ENCODE peak calls at places on chromosomes 16 and 17, in ten cellular contexts. One of them, this sample, is unnamed.

GRCh38 chr16:27378871-27379580 is 22.9 kb upstream of the IL21R start:
- DNase-seq in GM12864: no peak
- DNase-seq in GM23338: no peak
- DNase-seq in cardiac muscle cell: no peak
- DNase-seq in bronchial epithelial cell: no peak
- DNase-seq in ovary: no peak
- DNase-seq in colonic mucosa: no peak
- DNase-seq in body of pancreas: no peak
- DNase-seq in fibroblast of lung: peak
- DNase-seq in left ventricle myocardium inferior: no peak
- DNase-seq in this sample: no peak

GRCh38 chr16:25007284-25007984 is 7.7 kb downstream of the ARHGAP17 start:
- DNase-seq in bronchial epithelial cell: no peak
- DNase-seq in GM23338: no peak
- DNase-seq in GM12864: no peak
- DNase-seq in fibroblast of lung: peak
- DNase-seq in ovary: no peak
- DNase-seq in body of pancreas: no peak
- DNase-seq in colonic mucosa: no peak
- DNase-seq in cardiac muscle cell: no peak
- DNase-seq in left ventricle myocardium inferior: no peak
- DNase-seq in this sample: no peak

GRCh38 chr16:26830716-26831115 is 236.0 kb upstream of the C16orf82 start:
- DNase-seq in GM23338: no peak
- DNase-seq in cardiac muscle cell: no peak
- DNase-seq in GM12864: no peak
- DNase-seq in bronchial epithelial cell: no peak
- DNase-seq in colonic mucosa: no peak
- DNase-seq in fibroblast of lung: peak
- DNase-seq in ovary: no peak
- DNase-seq in body of pancreas: no peak
- DNase-seq in left ventricle myocardium inferior: no peak
- DNase-seq in this sample: no peak

GRCh38 chr16:85642762-85643281 is 29.7 kb downstream of the GSE1 start:
- DNase-seq in fibroblast of lung: no peak
- DNase-seq in colonic mucosa: no peak
- DNase-seq in bronchial epithelial cell: no peak
- DNase-seq in GM12864: no peak
- DNase-seq in ovary: no peak
- DNase-seq in left ventricle myocardium inferior: no peak
- DNase-seq in cardiac muscle cell: no peak
- DNase-seq in body of pancreas: no peak
- DNase-seq in GM23338: no peak
- DNase-seq in this sample: no peak

GRCh38 chr16:6193718-6194117 is 1096.1 kb upstream of the EEF2KMT start:
- DNase-seq in cardiac muscle cell: peak
- DNase-seq in left ventricle myocardium inferior: no peak
- DNase-seq in GM23338: peak
- DNase-seq in ovary: no peak
- DNase-seq in fibroblast of lung: no peak
- DNase-seq in GM12864: no peak
- DNase-seq in body of pancreas: no peak
- DNase-seq in colonic mucosa: peak
- DNase-seq in bronchial epithelial cell: peak
- DNase-seq in this sample: no peak

GRCh38 chr16:68128577-68129305 is 43.6 kb downstream of the NFATC3 start:
- DNase-seq in fibroblast of lung: peak
- DNase-seq in GM12864: no peak
- DNase-seq in colonic mucosa: no peak
- DNase-seq in cardiac muscle cell: no peak
- DNase-seq in GM23338: peak
- DNase-seq in bronchial epithelial cell: peak
- DNase-seq in left ventricle myocardium inferior: no peak
- DNase-seq in body of pancreas: no peak
- DNase-seq in ovary: no peak
- DNase-seq in this sample: no peak

GRCh38 chr16:27642753-27643152 is 92.8 kb downstream of the KATNIP start:
- DNase-seq in ovary: no peak
- DNase-seq in bronchial epithelial cell: no peak
- DNase-seq in cardiac muscle cell: no peak
- DNase-seq in fibroblast of lung: peak
- DNase-seq in left ventricle myocardium inferior: no peak
- DNase-seq in GM12864: peak
- DNase-seq in GM23338: peak
- DNase-seq in colonic mucosa: no peak
- DNase-seq in body of pancreas: no peak
- DNase-seq in this sample: no peak

GRCh38 chr17:65674246-65675045 is 113.0 kb upstream of the AXIN2 start:
- DNase-seq in body of pancreas: no peak
- DNase-seq in GM12864: no peak
- DNase-seq in bronchial epithelial cell: no peak
- DNase-seq in cardiac muscle cell: no peak
- DNase-seq in fibroblast of lung: peak
- DNase-seq in left ventricle myocardium inferior: no peak
- DNase-seq in GM23338: no peak
- DNase-seq in colonic mucosa: no peak
- DNase-seq in ovary: no peak
- DNase-seq in this sample: no peak

DNA sequence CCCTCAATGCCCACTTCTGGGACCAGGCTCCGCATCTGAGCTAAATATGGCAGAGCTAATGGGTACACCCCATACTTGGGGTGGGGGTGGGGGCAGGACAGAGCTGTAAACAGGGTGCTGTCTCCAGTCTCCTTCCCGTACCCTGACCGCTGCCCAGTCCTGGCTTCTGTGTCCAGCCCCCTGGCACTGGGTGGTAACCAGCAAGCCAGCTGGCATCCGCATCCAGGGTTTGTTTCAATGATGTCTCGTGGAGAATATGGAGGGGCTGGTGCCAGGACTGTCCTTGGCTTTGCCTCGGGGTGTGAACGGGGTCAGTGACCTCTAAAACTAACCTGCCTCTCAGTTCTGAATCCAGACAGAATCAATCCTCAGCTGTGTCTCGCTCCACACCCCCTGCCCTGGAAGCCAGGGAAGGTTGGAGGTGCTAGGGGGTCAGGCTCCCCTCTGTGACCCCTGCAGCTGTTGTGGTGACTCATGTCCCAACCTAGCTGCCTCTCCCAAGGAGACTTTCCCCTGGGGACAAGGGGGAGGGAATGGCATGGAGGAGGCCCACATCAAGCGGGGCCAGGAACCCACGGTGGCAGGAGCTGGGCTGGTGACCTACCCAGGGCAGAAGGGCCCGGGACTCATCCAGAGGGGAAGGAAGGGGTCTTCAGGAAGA is 1.5 kb upstream of the PNMT start:
- DNase-seq in GM12864: no peak
- DNase-seq in bronchial epithelial cell: no peak
- DNase-seq in colonic mucosa: no peak
- DNase-seq in cardiac muscle cell: no peak
- DNase-seq in GM23338: no peak
- DNase-seq in left ventricle myocardium inferior: peak
- DNase-seq in body of pancreas: no peak
- DNase-seq in fibroblast of lung: no peak
- DNase-seq in ovary: no peak
- DNase-seq in this sample: peak
- H3K4me3 ChIP-seq in GM12864: no peak
- H3K4me3 ChIP-seq in bronchial epithelial cell: no peak
- H3K4me3 ChIP-seq in colonic mucosa: no peak
- H3K4me3 ChIP-seq in cardiac muscle cell: peak
- H3K4me3 ChIP-seq in GM23338: peak
- H3K4me3 ChIP-seq in left ventricle myocardium inferior: peak
- H3K4me3 ChIP-seq in body of pancreas: no peak
- H3K4me3 ChIP-seq in fibroblast of lung: no peak
- H3K4me3 ChIP-seq in ovary: no peak
- H3K4me3 ChIP-seq in this sample: no peak

DNA sequence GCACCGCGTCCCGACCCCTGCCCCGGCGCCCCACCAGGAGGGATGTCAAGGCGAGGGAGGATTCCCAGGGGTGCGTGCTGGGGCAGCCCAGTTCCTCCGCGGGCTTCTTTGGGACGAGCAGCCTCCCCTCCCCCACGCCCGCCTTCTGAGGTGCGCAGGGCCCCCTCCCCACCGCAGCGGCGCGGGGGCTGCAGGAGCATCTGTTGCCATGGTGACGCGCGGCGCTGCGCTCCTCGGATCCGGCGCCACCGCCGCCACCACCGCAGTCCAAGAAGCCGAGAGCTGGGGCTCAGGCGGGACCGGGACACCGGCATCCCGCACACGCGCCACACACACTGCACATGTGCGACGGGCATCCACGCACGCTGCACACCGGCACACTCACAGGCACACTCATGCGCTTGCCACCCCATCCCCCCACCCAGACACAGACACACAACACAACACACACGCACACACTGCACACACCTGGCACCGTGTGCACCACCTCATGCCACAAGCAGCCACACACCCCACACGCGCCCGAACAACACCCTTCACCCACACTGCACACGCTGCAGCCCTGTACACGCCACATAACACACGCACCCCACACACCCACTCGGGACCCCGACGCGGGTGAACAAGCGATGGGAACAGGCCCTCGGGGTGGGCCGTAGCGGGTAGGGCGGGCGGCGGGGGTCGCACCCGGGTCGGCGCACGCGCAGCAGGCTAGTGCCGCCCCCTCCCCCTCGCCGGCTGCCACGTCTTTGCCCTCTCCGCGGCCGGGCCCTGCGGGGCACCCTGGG is 17.0 kb downstream of the ENPP7 start:
- DNase-seq in GM12864: no peak
- DNase-seq in left ventricle myocardium inferior: no peak
- DNase-seq in GM23338: peak
- DNase-seq in fibroblast of lung: no peak
- DNase-seq in bronchial epithelial cell: no peak
- DNase-seq in body of pancreas: no peak
- DNase-seq in cardiac muscle cell: peak
- DNase-seq in colonic mucosa: no peak
- DNase-seq in ovary: no peak
- DNase-seq in this sample: no peak
- H3K4me3 ChIP-seq in GM12864: no peak
- H3K4me3 ChIP-seq in left ventricle myocardium inferior: no peak
- H3K4me3 ChIP-seq in GM23338: peak
- H3K4me3 ChIP-seq in fibroblast of lung: no peak
- H3K4me3 ChIP-seq in bronchial epithelial cell: no peak
- H3K4me3 ChIP-seq in body of pancreas: no peak
- H3K4me3 ChIP-seq in cardiac muscle cell: peak
- H3K4me3 ChIP-seq in colonic mucosa: no peak
- H3K4me3 ChIP-seq in ovary: no peak
- H3K4me3 ChIP-seq in this sample: peak

DNA sequence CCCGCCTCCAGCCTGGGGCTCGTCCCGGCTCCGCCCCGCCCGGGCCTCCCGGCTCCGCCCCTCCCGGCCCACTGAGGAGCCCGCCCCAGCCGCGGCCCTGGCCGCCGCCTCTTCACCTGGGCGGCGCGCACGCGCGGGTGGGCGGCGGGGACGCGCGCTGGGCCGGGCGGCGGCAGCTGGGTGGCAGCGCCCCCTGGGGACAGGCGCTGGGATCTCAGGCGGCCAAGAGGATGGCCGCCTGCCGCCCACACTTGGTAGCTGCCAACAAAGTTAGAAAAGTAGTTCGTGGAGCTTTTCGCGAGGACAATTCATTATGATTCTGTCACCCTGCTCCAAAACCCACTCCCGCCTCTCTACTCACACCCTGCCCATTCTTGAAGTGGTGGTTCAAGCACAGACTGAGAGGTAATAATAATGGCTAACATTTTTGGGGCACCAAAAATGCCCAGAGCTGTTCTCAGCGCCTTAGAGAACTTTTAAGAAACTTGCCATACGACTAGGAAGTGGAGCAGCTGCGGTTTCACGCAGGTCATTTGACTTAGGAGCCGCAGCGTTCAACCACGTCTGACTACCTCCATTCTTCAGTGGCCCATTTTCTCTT is 340 bp upstream of the MYO1D start:
- DNase-seq in colonic mucosa: peak
- DNase-seq in GM23338: peak
- DNase-seq in ovary: peak
- DNase-seq in cardiac muscle cell: peak
- DNase-seq in fibroblast of lung: peak
- DNase-seq in bronchial epithelial cell: peak
- DNase-seq in left ventricle myocardium inferior: peak
- DNase-seq in body of pancreas: peak
- DNase-seq in GM12864: peak
- DNase-seq in this sample: peak
- H3K4me3 ChIP-seq in colonic mucosa: peak
- H3K4me3 ChIP-seq in GM23338: peak
- H3K4me3 ChIP-seq in ovary: peak
- H3K4me3 ChIP-seq in cardiac muscle cell: peak
- H3K4me3 ChIP-seq in fibroblast of lung: peak
- H3K4me3 ChIP-seq in bronchial epithelial cell: peak
- H3K4me3 ChIP-seq in left ventricle myocardium inferior: peak
- H3K4me3 ChIP-seq in body of pancreas: no peak
- H3K4me3 ChIP-seq in GM12864: peak
- H3K4me3 ChIP-seq in this sample: peak

GRCh38 chr17:58331815-58332719 is 3.5 kb upstream of the TSPOAP1 start:
- DNase-seq in GM23338: no peak
- DNase-seq in cardiac muscle cell: no peak
- DNase-seq in ovary: no peak
- DNase-seq in GM12864: peak
- DNase-seq in body of pancreas: peak
- DNase-seq in colonic mucosa: peak
- DNase-seq in left ventricle myocardium inferior: peak
- DNase-seq in bronchial epithelial cell: no peak
- DNase-seq in fibroblast of lung: no peak
- DNase-seq in this sample: no peak

GRCh38 chr17:58330997-58331814 is 2.6 kb upstream of the TSPOAP1 start:
- DNase-seq in colonic mucosa: peak
- DNase-seq in GM12864: peak
- DNase-seq in body of pancreas: peak
- DNase-seq in left ventricle myocardium inferior: peak
- DNase-seq in bronchial epithelial cell: no peak
- DNase-seq in fibroblast of lung: no peak
- DNase-seq in ovary: no peak
- DNase-seq in GM23338: peak
- DNase-seq in cardiac muscle cell: no peak
- DNase-seq in this sample: no peak

GRCh38 chr17:58329808-58330543 is 1.4 kb upstream of the TSPOAP1 start:
- DNase-seq in left ventricle myocardium inferior: no peak
- DNase-seq in colonic mucosa: no peak
- DNase-seq in GM23338: no peak
- DNase-seq in ovary: no peak
- DNase-seq in cardiac muscle cell: no peak
- DNase-seq in GM12864: peak
- DNase-seq in bronchial epithelial cell: no peak
- DNase-seq in body of pancreas: no peak
- DNase-seq in fibroblast of lung: no peak
- DNase-seq in this sample: no peak

GRCh38 chr17:58329035-58329807 is 626 bp upstream of the TSPOAP1 start:
- DNase-seq in body of pancreas: peak
- DNase-seq in fibroblast of lung: no peak
- DNase-seq in GM12864: peak
- DNase-seq in left ventricle myocardium inferior: peak
- DNase-seq in ovary: no peak
- DNase-seq in colonic mucosa: no peak
- DNase-seq in bronchial epithelial cell: no peak
- DNase-seq in cardiac muscle cell: peak
- DNase-seq in GM23338: peak
- DNase-seq in this sample: no peak

DNA sequence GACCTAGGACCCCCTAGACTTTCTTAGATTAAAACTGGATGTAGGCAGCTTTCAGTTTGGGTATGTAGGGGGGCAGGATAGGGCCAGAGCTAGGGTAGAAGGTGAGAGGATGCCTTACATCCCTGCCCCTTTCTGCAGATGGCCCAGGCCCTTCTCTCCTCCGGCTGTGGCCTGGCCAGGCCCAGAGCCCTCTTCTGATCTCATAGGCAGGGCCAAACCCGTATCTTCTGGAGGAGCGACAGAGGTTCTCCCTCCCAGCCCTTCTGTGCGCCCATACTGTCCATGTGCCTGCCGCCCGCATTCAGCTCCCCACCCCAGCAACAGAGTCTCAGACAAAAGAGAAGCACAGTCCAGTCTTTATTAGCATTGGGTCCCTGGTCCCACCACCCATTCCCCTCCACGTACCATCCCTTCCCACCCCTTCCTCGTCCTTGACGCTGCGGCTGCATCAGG is 2.0 kb upstream of the TSPOAP1 start:
- DNase-seq in ovary: no peak
- DNase-seq in GM12864: no peak
- DNase-seq in colonic mucosa: no peak
- DNase-seq in left ventricle myocardium inferior: peak
- DNase-seq in GM23338: no peak
- DNase-seq in bronchial epithelial cell: no peak
- DNase-seq in fibroblast of lung: no peak
- DNase-seq in cardiac muscle cell: no peak
- DNase-seq in body of pancreas: no peak
- DNase-seq in this sample: no peak
- H3K4me3 ChIP-seq in ovary: no peak
- H3K4me3 ChIP-seq in GM12864: peak
- H3K4me3 ChIP-seq in colonic mucosa: peak
- H3K4me3 ChIP-seq in left ventricle myocardium inferior: peak
- H3K4me3 ChIP-seq in GM23338: peak
- H3K4me3 ChIP-seq in bronchial epithelial cell: no peak
- H3K4me3 ChIP-seq in fibroblast of lung: no peak
- H3K4me3 ChIP-seq in cardiac muscle cell: no peak
- H3K4me3 ChIP-seq in body of pancreas: no peak
- H3K4me3 ChIP-seq in this sample: peak

This sample was measured in dorsolateral prefrontal cortex.